ENCODE peak calls at places on chromosomes 1 and 21, in nine cellular contexts. One of them, this sample, is unnamed. For H3K9me3, H3K36me3 and H3K4me1, the result is how much of the 10 kb centered on the place peaks cover.

GRCh38 chr1:7616953-7617352 is 154.1 kb upstream of the VAMP3 start:
- DNase-seq in heart right ventricle: peak
- DNase-seq in body of pancreas: no peak
- DNase-seq in stomach: no peak
- DNase-seq in Caco-2: no peak
- DNase-seq in left ventricle myocardium inferior: peak
- DNase-seq in naive thymus-derived CD4-positive, alpha-beta T cell: no peak
- DNase-seq in CD8-positive, alpha-beta T cell: no peak
- DNase-seq in left lung: no peak
- DNase-seq in this sample: no peak

GRCh38 chr1:111565079-111565478 is 54.5 kb upstream of the RAP1A start:
- DNase-seq in heart right ventricle: no peak
- DNase-seq in body of pancreas: no peak
- DNase-seq in stomach: no peak
- DNase-seq in Caco-2: no peak
- DNase-seq in left ventricle myocardium inferior: no peak
- DNase-seq in naive thymus-derived CD4-positive, alpha-beta T cell: no peak
- DNase-seq in CD8-positive, alpha-beta T cell: no peak
- DNase-seq in left lung: no peak
- DNase-seq in this sample: no peak

GRCh38 chr1:229007701-229008100 is 263.2 kb upstream of the RAB4A start:
- DNase-seq in heart right ventricle: no peak
- DNase-seq in body of pancreas: no peak
- DNase-seq in stomach: no peak
- DNase-seq in Caco-2: no peak
- DNase-seq in left ventricle myocardium inferior: no peak
- DNase-seq in naive thymus-derived CD4-positive, alpha-beta T cell: no peak
- DNase-seq in CD8-positive, alpha-beta T cell: no peak
- DNase-seq in left lung: no peak
- DNase-seq in this sample: no peak

GRCh38 chr1:53278294-53278693 is 40.0 kb upstream of the MAGOH start:
- DNase-seq in heart right ventricle: peak
- DNase-seq in body of pancreas: peak
- DNase-seq in stomach: peak
- DNase-seq in Caco-2: no peak
- DNase-seq in left ventricle myocardium inferior: peak
- DNase-seq in naive thymus-derived CD4-positive, alpha-beta T cell: peak
- DNase-seq in CD8-positive, alpha-beta T cell: peak
- DNase-seq in left lung: peak
- DNase-seq in this sample: peak

GRCh38 chr1:51330331-51331201 is at the start of gene TTC39A:
- DNase-seq in heart right ventricle: no peak
- DNase-seq in body of pancreas: peak
- DNase-seq in stomach: peak
- DNase-seq in Caco-2: no peak
- DNase-seq in left ventricle myocardium inferior: no peak
- DNase-seq in naive thymus-derived CD4-positive, alpha-beta T cell: no peak
- DNase-seq in CD8-positive, alpha-beta T cell: no peak
- DNase-seq in left lung: no peak
- DNase-seq in this sample: no peak

GRCh38 chr21:42579456-42580075 is 65.9 kb downstream of the SLC37A1 start:
- DNase-seq in heart right ventricle: no peak
- DNase-seq in body of pancreas: no peak
- DNase-seq in stomach: no peak
- DNase-seq in Caco-2: peak
- DNase-seq in left ventricle myocardium inferior: no peak
- DNase-seq in naive thymus-derived CD4-positive, alpha-beta T cell: no peak
- DNase-seq in CD8-positive, alpha-beta T cell: no peak
- DNase-seq in left lung: peak
- DNase-seq in this sample: no peak

GRCh38 chr21:32921632-32922230 is 104.0 kb upstream of the OLIG2 start:
- DNase-seq in heart right ventricle: no peak
- DNase-seq in body of pancreas: no peak
- DNase-seq in stomach: peak
- DNase-seq in Caco-2: no peak
- DNase-seq in left ventricle myocardium inferior: no peak
- DNase-seq in naive thymus-derived CD4-positive, alpha-beta T cell: no peak
- DNase-seq in CD8-positive, alpha-beta T cell: no peak
- DNase-seq in left lung: peak
- DNase-seq in this sample: peak

GRCh38 chr1:190102757-190103326 is 374.8 kb downstream of the BRINP3 start:
- DNase-seq in heart right ventricle: no peak
- DNase-seq in body of pancreas: no peak
- DNase-seq in stomach: no peak
- DNase-seq in Caco-2: no peak
- DNase-seq in left ventricle myocardium inferior: no peak
- DNase-seq in naive thymus-derived CD4-positive, alpha-beta T cell: no peak
- DNase-seq in CD8-positive, alpha-beta T cell: no peak
- DNase-seq in left lung: no peak
- DNase-seq in this sample: no peak

GRCh38 chr1:230300322-230301301 is 125.5 kb downstream of the PGBD5 start:
- DNase-seq in heart right ventricle: no peak
- DNase-seq in body of pancreas: peak
- DNase-seq in stomach: no peak
- DNase-seq in Caco-2: no peak
- DNase-seq in left ventricle myocardium inferior: no peak
- DNase-seq in naive thymus-derived CD4-positive, alpha-beta T cell: no peak
- DNase-seq in CD8-positive, alpha-beta T cell: no peak
- DNase-seq in left lung: peak
- DNase-seq in this sample: no peak

GRCh38 chr21:42120056-42120903 is 49.2 kb downstream of the UMODL1 start:
- DNase-seq in heart right ventricle: no peak
- DNase-seq in body of pancreas: no peak
- DNase-seq in stomach: no peak
- DNase-seq in Caco-2: peak
- DNase-seq in left ventricle myocardium inferior: no peak
- DNase-seq in naive thymus-derived CD4-positive, alpha-beta T cell: no peak
- DNase-seq in CD8-positive, alpha-beta T cell: no peak
- DNase-seq in left lung: no peak
- DNase-seq in this sample: no peak

GRCh38 chr1:44031900-44032817 is 897 bp upstream of the SLC6A9 start:
- DNase-seq in heart right ventricle: no peak
- DNase-seq in body of pancreas: no peak
- DNase-seq in stomach: peak
- DNase-seq in Caco-2: peak
- DNase-seq in left ventricle myocardium inferior: no peak
- DNase-seq in naive thymus-derived CD4-positive, alpha-beta T cell: no peak
- DNase-seq in CD8-positive, alpha-beta T cell: no peak
- DNase-seq in left lung: no peak
- DNase-seq in this sample: no peak

GRCh38 chr1:49026230-49026811 is 249.6 kb upstream of the BEND5 start:
- DNase-seq in heart right ventricle: no peak
- DNase-seq in body of pancreas: no peak
- DNase-seq in stomach: no peak
- DNase-seq in Caco-2: no peak
- DNase-seq in left ventricle myocardium inferior: no peak
- DNase-seq in naive thymus-derived CD4-positive, alpha-beta T cell: no peak
- DNase-seq in CD8-positive, alpha-beta T cell: no peak
- DNase-seq in left lung: no peak
- DNase-seq in this sample: no peak

GRCh38 chr1:33014464-33015170 is 22.1 kb downstream of the AK2 start:
- DNase-seq in heart right ventricle: no peak
- DNase-seq in body of pancreas: no peak
- DNase-seq in stomach: no peak
- DNase-seq in Caco-2: no peak
- DNase-seq in left ventricle myocardium inferior: no peak
- DNase-seq in naive thymus-derived CD4-positive, alpha-beta T cell: no peak
- DNase-seq in CD8-positive, alpha-beta T cell: no peak
- DNase-seq in left lung: no peak
- DNase-seq in this sample: no peak

GRCh38 chr1:182484531-182485257 is 34.7 kb downstream of the RGSL1 start:
- DNase-seq in heart right ventricle: no peak
- DNase-seq in body of pancreas: no peak
- DNase-seq in stomach: no peak
- DNase-seq in Caco-2: peak
- DNase-seq in left ventricle myocardium inferior: no peak
- DNase-seq in naive thymus-derived CD4-positive, alpha-beta T cell: no peak
- DNase-seq in CD8-positive, alpha-beta T cell: no peak
- DNase-seq in left lung: no peak
- DNase-seq in this sample: no peak

GRCh38 chr1:152505083-152505482 is 5.5 kb upstream of the LCE5A start:
- DNase-seq in heart right ventricle: no peak
- DNase-seq in body of pancreas: no peak
- DNase-seq in stomach: no peak
- DNase-seq in Caco-2: no peak
- DNase-seq in left ventricle myocardium inferior: no peak
- DNase-seq in naive thymus-derived CD4-positive, alpha-beta T cell: no peak
- DNase-seq in CD8-positive, alpha-beta T cell: no peak
- DNase-seq in left lung: no peak
- DNase-seq in this sample: no peak

GRCh38 chr1:119040906-119041305 is 52.8 kb upstream of the TBX15 start:
- DNase-seq in heart right ventricle: no peak
- DNase-seq in body of pancreas: no peak
- DNase-seq in stomach: no peak
- DNase-seq in Caco-2: no peak
- DNase-seq in left ventricle myocardium inferior: no peak
- DNase-seq in naive thymus-derived CD4-positive, alpha-beta T cell: no peak
- DNase-seq in CD8-positive, alpha-beta T cell: no peak
- DNase-seq in left lung: no peak
- DNase-seq in this sample: no peak

GRCh38 chr1:200028586-200029034 is 1.1 kb downstream of the NR5A2 start:
- DNase-seq in heart right ventricle: no peak
- DNase-seq in body of pancreas: no peak
- DNase-seq in stomach: no peak
- DNase-seq in Caco-2: no peak
- DNase-seq in left ventricle myocardium inferior: no peak
- DNase-seq in naive thymus-derived CD4-positive, alpha-beta T cell: no peak
- DNase-seq in CD8-positive, alpha-beta T cell: no peak
- DNase-seq in left lung: no peak
- DNase-seq in this sample: no peak

GRCh38 chr1:170097449-170097948 is 23.0 kb upstream of the KIFAP3 start:
- DNase-seq in heart right ventricle: no peak
- DNase-seq in body of pancreas: no peak
- DNase-seq in stomach: no peak
- DNase-seq in Caco-2: no peak
- DNase-seq in left ventricle myocardium inferior: no peak
- DNase-seq in naive thymus-derived CD4-positive, alpha-beta T cell: no peak
- DNase-seq in CD8-positive, alpha-beta T cell: no peak
- DNase-seq in left lung: no peak
- DNase-seq in this sample: no peak

DNA sequence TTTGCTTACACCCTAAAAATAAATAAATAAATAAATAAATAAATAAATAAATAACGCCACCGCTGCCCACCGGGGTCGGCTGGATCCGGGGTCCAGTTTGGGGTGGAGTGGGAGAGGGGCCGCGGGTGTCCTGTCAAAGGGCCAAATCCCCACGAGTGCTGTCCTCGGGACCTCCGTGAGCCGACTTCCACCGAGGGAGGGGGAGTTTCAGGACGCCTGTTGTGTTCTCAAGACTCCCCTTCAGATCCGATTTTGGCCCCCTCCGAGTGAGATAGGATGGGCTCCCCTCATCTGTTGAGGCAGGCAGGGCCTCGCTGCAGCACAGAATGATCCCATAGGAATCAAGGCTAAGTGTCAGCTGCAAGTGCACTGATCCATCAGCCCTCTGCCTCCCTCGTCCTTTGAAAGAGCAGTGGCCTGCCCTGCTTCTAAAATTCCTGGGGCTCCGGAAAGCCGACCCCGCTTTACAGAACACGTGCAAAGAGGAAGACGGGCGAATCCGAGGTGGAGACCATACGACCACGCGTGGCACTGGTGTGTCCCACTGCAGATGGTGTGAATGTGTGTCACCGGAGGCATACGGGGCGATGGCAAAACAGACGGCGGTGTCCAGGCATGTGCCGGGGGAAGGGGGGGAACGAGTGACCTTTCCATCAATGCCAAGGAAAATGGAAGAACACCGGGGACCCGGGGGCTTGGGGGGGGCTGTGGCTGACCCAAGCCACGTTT is 3880.5 kb downstream of the SRGAP2C start:
- DNase-seq in heart right ventricle: no peak
- DNase-seq in body of pancreas: no peak
- DNase-seq in stomach: no peak
- DNase-seq in Caco-2: no peak
- DNase-seq in left ventricle myocardium inferior: no peak
- DNase-seq in naive thymus-derived CD4-positive, alpha-beta T cell: no peak
- DNase-seq in CD8-positive, alpha-beta T cell: no peak
- DNase-seq in left lung: peak
- DNase-seq in this sample: no peak
- H3K9me3 ChIP-seq in heart right ventricle: under half
- H3K9me3 ChIP-seq in body of pancreas: under half
- H3K9me3 ChIP-seq in stomach: under half
- H3K9me3 ChIP-seq in Caco-2: under half
- H3K9me3 ChIP-seq in left ventricle myocardium inferior: under half
- H3K9me3 ChIP-seq in naive thymus-derived CD4-positive, alpha-beta T cell: under half
- H3K9me3 ChIP-seq in CD8-positive, alpha-beta T cell: under half
- H3K9me3 ChIP-seq in left lung: under half
- H3K9me3 ChIP-seq in this sample: under half

DNA sequence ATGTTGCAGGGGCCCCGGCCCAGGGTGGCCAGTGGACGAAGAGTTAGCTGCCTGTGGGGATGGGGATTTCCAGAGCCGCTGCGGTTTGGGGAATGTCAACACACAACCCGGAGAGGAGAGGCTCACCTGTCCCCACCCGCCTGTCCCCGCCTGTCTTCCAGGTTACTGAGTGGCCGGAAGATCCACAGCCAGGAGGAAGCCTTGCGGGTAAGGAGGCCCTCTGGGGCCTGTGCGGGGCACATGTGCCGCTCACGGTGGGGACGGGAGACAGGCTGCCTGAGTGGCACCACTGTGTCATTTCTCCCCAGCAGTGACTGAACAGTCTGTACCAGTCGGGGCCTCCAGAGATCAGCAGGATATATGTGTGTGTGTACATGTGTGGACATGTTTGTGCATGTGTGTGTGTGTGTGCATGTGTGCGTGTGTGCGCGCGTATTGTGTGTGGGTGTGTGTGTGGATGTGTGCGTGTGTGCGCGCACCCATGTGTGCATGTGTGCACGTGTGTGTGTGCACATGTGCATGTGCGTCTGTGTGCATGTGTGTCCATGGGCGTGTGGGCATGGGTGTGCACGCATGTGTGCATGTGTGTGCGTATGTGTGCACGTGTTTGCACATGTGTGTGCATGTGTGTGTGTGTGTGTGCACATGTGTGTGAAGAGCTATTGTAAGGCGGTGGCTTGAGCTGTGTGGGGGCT is 25.6 kb downstream of the CSTB start:
- DNase-seq in heart right ventricle: no peak
- DNase-seq in body of pancreas: no peak
- DNase-seq in stomach: no peak
- DNase-seq in Caco-2: no peak
- DNase-seq in left ventricle myocardium inferior: no peak
- DNase-seq in naive thymus-derived CD4-positive, alpha-beta T cell: no peak
- DNase-seq in CD8-positive, alpha-beta T cell: no peak
- DNase-seq in left lung: no peak
- DNase-seq in this sample: no peak
- H3K36me3 ChIP-seq in heart right ventricle: under half
- H3K36me3 ChIP-seq in body of pancreas: under half
- H3K36me3 ChIP-seq in stomach: half or more
- H3K36me3 ChIP-seq in Caco-2: under half
- H3K36me3 ChIP-seq in left ventricle myocardium inferior: half or more
- H3K36me3 ChIP-seq in naive thymus-derived CD4-positive, alpha-beta T cell: under half
- H3K36me3 ChIP-seq in CD8-positive, alpha-beta T cell: under half
- H3K36me3 ChIP-seq in left lung: under half
- H3K36me3 ChIP-seq in this sample: under half

GRCh38 chr1:94917251-94917650 is 9.7 kb downstream of the CNN3 start:
- DNase-seq in heart right ventricle: no peak
- DNase-seq in body of pancreas: no peak
- DNase-seq in stomach: no peak
- DNase-seq in Caco-2: no peak
- DNase-seq in left ventricle myocardium inferior: no peak
- DNase-seq in naive thymus-derived CD4-positive, alpha-beta T cell: no peak
- DNase-seq in CD8-positive, alpha-beta T cell: no peak
- DNase-seq in left lung: no peak
- DNase-seq in this sample: no peak
- H3K4me1 ChIP-seq in heart right ventricle: under half
- H3K4me1 ChIP-seq in body of pancreas: under half
- H3K4me1 ChIP-seq in stomach: half or more
- H3K4me1 ChIP-seq in Caco-2: under half
- H3K4me1 ChIP-seq in left ventricle myocardium inferior: half or more
- H3K4me1 ChIP-seq in naive thymus-derived CD4-positive, alpha-beta T cell: under half
- H3K4me1 ChIP-seq in CD8-positive, alpha-beta T cell: under half
- H3K4me1 ChIP-seq in left lung: under half
- H3K4me1 ChIP-seq in this sample: under half

GRCh38 chr21:8991968-8992621 is 1529.3 kb upstream of the TPTE start:
- DNase-seq in heart right ventricle: no peak
- DNase-seq in body of pancreas: no peak
- DNase-seq in stomach: no peak
- DNase-seq in Caco-2: no peak
- DNase-seq in left ventricle myocardium inferior: no peak
- DNase-seq in naive thymus-derived CD4-positive, alpha-beta T cell: no peak
- DNase-seq in CD8-positive, alpha-beta T cell: no peak
- DNase-seq in left lung: peak
- DNase-seq in this sample: no peak
- H3K9me3 ChIP-seq in heart right ventricle: under half
- H3K9me3 ChIP-seq in body of pancreas: under half
- H3K9me3 ChIP-seq in stomach: under half
- H3K9me3 ChIP-seq in Caco-2: under half
- H3K9me3 ChIP-seq in left ventricle myocardium inferior: under half
- H3K9me3 ChIP-seq in naive thymus-derived CD4-positive, alpha-beta T cell: under half
- H3K9me3 ChIP-seq in CD8-positive, alpha-beta T cell: under half
- H3K9me3 ChIP-seq in left lung: under half
- H3K9me3 ChIP-seq in this sample: under half